ENCODE peak calls at places on chromosomes 4 and X, in ten cellular contexts. One of them, this sample, is unnamed.
A peak's percentile ranks its signal among the peaks of the same experiment; 100 is the strongest.

GRCh38 chrX:95675794-95676193 is 1008.8 kb upstream of the DIAPH2 start:
- DNase-seq in right atrium auricular region: no peak
- DNase-seq in stimulated activated CD8-positive, alpha-beta memory T cell treated with anti-CD3 and anti-CD28 coated beads, Interleukin-15, amount 100 ng/mL, for 4 hours: no peak
- DNase-seq in NCI-H2029 treated with DMSO at 0.1 percent for 48 hours: no peak
- DNase-seq in ecto neural progenitor cell: no peak
- DNase-seq in DMS153: no peak
- DNase-seq in EL: no peak
- DNase-seq in activated CD4-positive, alpha-beta T cell treated with anti-CD3 and anti-CD28 coated beads for 4 hours: no peak
- DNase-seq in iPS-NIHi11: no peak
- DNase-seq in omental fat pad: no peak
- DNase-seq in this sample: no peak

GRCh38 chrX:42955349-42955748 is 177.4 kb upstream of the PPP1R2C start:
- DNase-seq in right atrium auricular region: no peak
- DNase-seq in stimulated activated CD8-positive, alpha-beta memory T cell treated with anti-CD3 and anti-CD28 coated beads, Interleukin-15, amount 100 ng/mL, for 4 hours: no peak
- DNase-seq in NCI-H2029 treated with DMSO at 0.1 percent for 48 hours: no peak
- DNase-seq in ecto neural progenitor cell: no peak
- DNase-seq in DMS153: no peak
- DNase-seq in EL: no peak
- DNase-seq in activated CD4-positive, alpha-beta T cell treated with anti-CD3 and anti-CD28 coated beads for 4 hours: no peak
- DNase-seq in iPS-NIHi11: no peak
- DNase-seq in omental fat pad: no peak
- DNase-seq in this sample: no peak

GRCh38 chrX:10725071-10725470 is 104.7 kb upstream of the MID1 start:
- DNase-seq in right atrium auricular region: no peak
- DNase-seq in stimulated activated CD8-positive, alpha-beta memory T cell treated with anti-CD3 and anti-CD28 coated beads, Interleukin-15, amount 100 ng/mL, for 4 hours: no peak
- DNase-seq in NCI-H2029 treated with DMSO at 0.1 percent for 48 hours: no peak
- DNase-seq in ecto neural progenitor cell: no peak
- DNase-seq in DMS153: no peak
- DNase-seq in EL: no peak
- DNase-seq in activated CD4-positive, alpha-beta T cell treated with anti-CD3 and anti-CD28 coated beads for 4 hours: no peak
- DNase-seq in iPS-NIHi11: no peak
- DNase-seq in omental fat pad: no peak
- DNase-seq in this sample: no peak

GRCh38 chrX:68876731-68877130 is 47.9 kb downstream of the EFNB1 start:
- DNase-seq in right atrium auricular region: no peak
- DNase-seq in stimulated activated CD8-positive, alpha-beta memory T cell treated with anti-CD3 and anti-CD28 coated beads, Interleukin-15, amount 100 ng/mL, for 4 hours: no peak
- DNase-seq in NCI-H2029 treated with DMSO at 0.1 percent for 48 hours: no peak
- DNase-seq in ecto neural progenitor cell: no peak
- DNase-seq in DMS153: no peak
- DNase-seq in EL: no peak
- DNase-seq in activated CD4-positive, alpha-beta T cell treated with anti-CD3 and anti-CD28 coated beads for 4 hours: no peak
- DNase-seq in iPS-NIHi11: no peak
- DNase-seq in omental fat pad: no peak
- DNase-seq in this sample: no peak

GRCh38 chr4:36226430-36227227 is 17.7 kb downstream of the ARAP2 start:
- DNase-seq in right atrium auricular region: no peak
- DNase-seq in stimulated activated CD8-positive, alpha-beta memory T cell treated with anti-CD3 and anti-CD28 coated beads, Interleukin-15, amount 100 ng/mL, for 4 hours: no peak
- DNase-seq in NCI-H2029 treated with DMSO at 0.1 percent for 48 hours: no peak
- DNase-seq in ecto neural progenitor cell: no peak
- DNase-seq in DMS153: no peak
- DNase-seq in EL: no peak
- DNase-seq in activated CD4-positive, alpha-beta T cell treated with anti-CD3 and anti-CD28 coated beads for 4 hours: no peak
- DNase-seq in iPS-NIHi11: no peak
- DNase-seq in omental fat pad: no peak
- DNase-seq in this sample: no peak

GRCh38 chr4:88166608-88167007 is 8.2 kb upstream of the ABCG2 start:
- DNase-seq in right atrium auricular region: no peak
- DNase-seq in stimulated activated CD8-positive, alpha-beta memory T cell treated with anti-CD3 and anti-CD28 coated beads, Interleukin-15, amount 100 ng/mL, for 4 hours: no peak
- DNase-seq in NCI-H2029 treated with DMSO at 0.1 percent for 48 hours: no peak
- DNase-seq in ecto neural progenitor cell: no peak
- DNase-seq in DMS153: no peak
- DNase-seq in EL: no peak
- DNase-seq in activated CD4-positive, alpha-beta T cell treated with anti-CD3 and anti-CD28 coated beads for 4 hours: no peak
- DNase-seq in iPS-NIHi11: no peak
- DNase-seq in omental fat pad: no peak
- DNase-seq in this sample: no peak

GRCh38 chr4:119027815-119028214 is 107.8 kb upstream of the MYOZ2 start:
- DNase-seq in right atrium auricular region: no peak
- DNase-seq in stimulated activated CD8-positive, alpha-beta memory T cell treated with anti-CD3 and anti-CD28 coated beads, Interleukin-15, amount 100 ng/mL, for 4 hours: no peak
- DNase-seq in NCI-H2029 treated with DMSO at 0.1 percent for 48 hours: no peak
- DNase-seq in ecto neural progenitor cell: no peak
- DNase-seq in DMS153: no peak
- DNase-seq in EL: no peak
- DNase-seq in activated CD4-positive, alpha-beta T cell treated with anti-CD3 and anti-CD28 coated beads for 4 hours: no peak
- DNase-seq in iPS-NIHi11: no peak
- DNase-seq in omental fat pad: no peak
- DNase-seq in this sample: no peak

GRCh38 chr4:52982246-52982950 is 120.3 kb downstream of the RASL11B start:
- DNase-seq in right atrium auricular region: no peak
- DNase-seq in stimulated activated CD8-positive, alpha-beta memory T cell treated with anti-CD3 and anti-CD28 coated beads, Interleukin-15, amount 100 ng/mL, for 4 hours: no peak
- DNase-seq in NCI-H2029 treated with DMSO at 0.1 percent for 48 hours: peak; percentile 74
- DNase-seq in ecto neural progenitor cell: no peak
- DNase-seq in DMS153: peak; percentile 42
- DNase-seq in EL: peak; percentile 30
- DNase-seq in activated CD4-positive, alpha-beta T cell treated with anti-CD3 and anti-CD28 coated beads for 4 hours: no peak
- DNase-seq in iPS-NIHi11: peak; percentile 60
- DNase-seq in omental fat pad: no peak
- DNase-seq in this sample: no peak

GRCh38 chr4:133865606-133866327 is 335.8 kb downstream of the PABPC4L start:
- DNase-seq in right atrium auricular region: no peak
- DNase-seq in stimulated activated CD8-positive, alpha-beta memory T cell treated with anti-CD3 and anti-CD28 coated beads, Interleukin-15, amount 100 ng/mL, for 4 hours: no peak
- DNase-seq in NCI-H2029 treated with DMSO at 0.1 percent for 48 hours: no peak
- DNase-seq in ecto neural progenitor cell: no peak
- DNase-seq in DMS153: no peak
- DNase-seq in EL: peak; percentile 92
- DNase-seq in activated CD4-positive, alpha-beta T cell treated with anti-CD3 and anti-CD28 coated beads for 4 hours: no peak
- DNase-seq in iPS-NIHi11: peak; percentile 9
- DNase-seq in omental fat pad: no peak
- DNase-seq in this sample: no peak

GRCh38 chr4:112735474-112735951 is 98.6 kb downstream of the LARP7 start:
- DNase-seq in right atrium auricular region: no peak
- DNase-seq in stimulated activated CD8-positive, alpha-beta memory T cell treated with anti-CD3 and anti-CD28 coated beads, Interleukin-15, amount 100 ng/mL, for 4 hours: no peak
- DNase-seq in NCI-H2029 treated with DMSO at 0.1 percent for 48 hours: no peak
- DNase-seq in ecto neural progenitor cell: no peak
- DNase-seq in DMS153: no peak
- DNase-seq in EL: no peak
- DNase-seq in activated CD4-positive, alpha-beta T cell treated with anti-CD3 and anti-CD28 coated beads for 4 hours: no peak
- DNase-seq in iPS-NIHi11: no peak
- DNase-seq in omental fat pad: no peak
- DNase-seq in this sample: no peak

GRCh38 chrX:1213971-1214370 is 1.5 kb upstream of the CRLF2 start:
- DNase-seq in right atrium auricular region: no peak
- DNase-seq in stimulated activated CD8-positive, alpha-beta memory T cell treated with anti-CD3 and anti-CD28 coated beads, Interleukin-15, amount 100 ng/mL, for 4 hours: no peak
- DNase-seq in NCI-H2029 treated with DMSO at 0.1 percent for 48 hours: no peak
- DNase-seq in ecto neural progenitor cell: no peak
- DNase-seq in DMS153: no peak
- DNase-seq in EL: no peak
- DNase-seq in activated CD4-positive, alpha-beta T cell treated with anti-CD3 and anti-CD28 coated beads for 4 hours: no peak
- DNase-seq in iPS-NIHi11: no peak
- DNase-seq in omental fat pad: no peak
- DNase-seq in this sample: no peak

GRCh38 chr4:115279300-115279699 is 165.9 kb upstream of the NDST4 start:
- DNase-seq in right atrium auricular region: no peak
- DNase-seq in stimulated activated CD8-positive, alpha-beta memory T cell treated with anti-CD3 and anti-CD28 coated beads, Interleukin-15, amount 100 ng/mL, for 4 hours: no peak
- DNase-seq in NCI-H2029 treated with DMSO at 0.1 percent for 48 hours: no peak
- DNase-seq in ecto neural progenitor cell: no peak
- DNase-seq in DMS153: peak; percentile 30
- DNase-seq in EL: no peak
- DNase-seq in activated CD4-positive, alpha-beta T cell treated with anti-CD3 and anti-CD28 coated beads for 4 hours: no peak
- DNase-seq in iPS-NIHi11: no peak
- DNase-seq in omental fat pad: no peak
- DNase-seq in this sample: no peak

GRCh38 chrX:150525061-150525919 is 43.1 kb upstream of the MTM1 start:
- DNase-seq in right atrium auricular region: no peak
- DNase-seq in stimulated activated CD8-positive, alpha-beta memory T cell treated with anti-CD3 and anti-CD28 coated beads, Interleukin-15, amount 100 ng/mL, for 4 hours: no peak
- DNase-seq in NCI-H2029 treated with DMSO at 0.1 percent for 48 hours: no peak
- DNase-seq in ecto neural progenitor cell: no peak
- DNase-seq in DMS153: no peak
- DNase-seq in EL: no peak
- DNase-seq in activated CD4-positive, alpha-beta T cell treated with anti-CD3 and anti-CD28 coated beads for 4 hours: no peak
- DNase-seq in iPS-NIHi11: no peak
- DNase-seq in omental fat pad: no peak
- DNase-seq in this sample: no peak

GRCh38 chr4:168221298-168221697 is 97.3 kb downstream of the DDX60 start:
- DNase-seq in right atrium auricular region: no peak
- DNase-seq in stimulated activated CD8-positive, alpha-beta memory T cell treated with anti-CD3 and anti-CD28 coated beads, Interleukin-15, amount 100 ng/mL, for 4 hours: no peak
- DNase-seq in NCI-H2029 treated with DMSO at 0.1 percent for 48 hours: peak; percentile 56
- DNase-seq in ecto neural progenitor cell: no peak
- DNase-seq in DMS153: peak; percentile 72
- DNase-seq in EL: peak; percentile 83
- DNase-seq in activated CD4-positive, alpha-beta T cell treated with anti-CD3 and anti-CD28 coated beads for 4 hours: no peak
- DNase-seq in iPS-NIHi11: no peak
- DNase-seq in omental fat pad: no peak
- DNase-seq in this sample: no peak

GRCh38 chrX:67524950-67525691 is 18.7 kb upstream of the AR start:
- DNase-seq in right atrium auricular region: no peak
- DNase-seq in stimulated activated CD8-positive, alpha-beta memory T cell treated with anti-CD3 and anti-CD28 coated beads, Interleukin-15, amount 100 ng/mL, for 4 hours: no peak
- DNase-seq in NCI-H2029 treated with DMSO at 0.1 percent for 48 hours: no peak
- DNase-seq in ecto neural progenitor cell: no peak
- DNase-seq in DMS153: no peak
- DNase-seq in EL: no peak
- DNase-seq in activated CD4-positive, alpha-beta T cell treated with anti-CD3 and anti-CD28 coated beads for 4 hours: no peak
- DNase-seq in iPS-NIHi11: no peak
- DNase-seq in omental fat pad: no peak
- DNase-seq in this sample: no peak

GRCh38 chrX:10350991-10351390 is 194.2 kb downstream of the CLCN4 start:
- DNase-seq in right atrium auricular region: no peak
- DNase-seq in stimulated activated CD8-positive, alpha-beta memory T cell treated with anti-CD3 and anti-CD28 coated beads, Interleukin-15, amount 100 ng/mL, for 4 hours: no peak
- DNase-seq in NCI-H2029 treated with DMSO at 0.1 percent for 48 hours: no peak
- DNase-seq in ecto neural progenitor cell: no peak
- DNase-seq in DMS153: no peak
- DNase-seq in EL: peak; percentile 80
- DNase-seq in activated CD4-positive, alpha-beta T cell treated with anti-CD3 and anti-CD28 coated beads for 4 hours: no peak
- DNase-seq in iPS-NIHi11: no peak
- DNase-seq in omental fat pad: no peak
- DNase-seq in this sample: no peak

GRCh38 chr4:18934197-18934596 is 912.6 kb upstream of the LCORL start:
- DNase-seq in right atrium auricular region: no peak
- DNase-seq in stimulated activated CD8-positive, alpha-beta memory T cell treated with anti-CD3 and anti-CD28 coated beads, Interleukin-15, amount 100 ng/mL, for 4 hours: no peak
- DNase-seq in NCI-H2029 treated with DMSO at 0.1 percent for 48 hours: no peak
- DNase-seq in ecto neural progenitor cell: no peak
- DNase-seq in DMS153: no peak
- DNase-seq in EL: peak; percentile 41
- DNase-seq in activated CD4-positive, alpha-beta T cell treated with anti-CD3 and anti-CD28 coated beads for 4 hours: no peak
- DNase-seq in iPS-NIHi11: no peak
- DNase-seq in omental fat pad: no peak
- DNase-seq in this sample: no peak

GRCh38 chr4:114296126-114296525 is 302.5 kb upstream of the UGT8 start:
- DNase-seq in right atrium auricular region: no peak
- DNase-seq in stimulated activated CD8-positive, alpha-beta memory T cell treated with anti-CD3 and anti-CD28 coated beads, Interleukin-15, amount 100 ng/mL, for 4 hours: no peak
- DNase-seq in NCI-H2029 treated with DMSO at 0.1 percent for 48 hours: no peak
- DNase-seq in ecto neural progenitor cell: no peak
- DNase-seq in DMS153: no peak
- DNase-seq in EL: no peak
- DNase-seq in activated CD4-positive, alpha-beta T cell treated with anti-CD3 and anti-CD28 coated beads for 4 hours: no peak
- DNase-seq in iPS-NIHi11: no peak
- DNase-seq in omental fat pad: no peak
- DNase-seq in this sample: no peak

GRCh38 chrX:63958134-63958865 is 173.3 kb upstream of the ARHGEF9 start:
- DNase-seq in right atrium auricular region: no peak
- DNase-seq in stimulated activated CD8-positive, alpha-beta memory T cell treated with anti-CD3 and anti-CD28 coated beads, Interleukin-15, amount 100 ng/mL, for 4 hours: no peak
- DNase-seq in NCI-H2029 treated with DMSO at 0.1 percent for 48 hours: no peak
- DNase-seq in ecto neural progenitor cell: no peak
- DNase-seq in DMS153: no peak
- DNase-seq in EL: no peak
- DNase-seq in activated CD4-positive, alpha-beta T cell treated with anti-CD3 and anti-CD28 coated beads for 4 hours: no peak
- DNase-seq in iPS-NIHi11: no peak
- DNase-seq in omental fat pad: no peak
- DNase-seq in this sample: no peak

GRCh38 chr4:98474408-98474844 is 184.0 kb downstream of the TSPAN5 start:
- DNase-seq in right atrium auricular region: no peak
- DNase-seq in stimulated activated CD8-positive, alpha-beta memory T cell treated with anti-CD3 and anti-CD28 coated beads, Interleukin-15, amount 100 ng/mL, for 4 hours: no peak
- DNase-seq in NCI-H2029 treated with DMSO at 0.1 percent for 48 hours: no peak
- DNase-seq in ecto neural progenitor cell: no peak
- DNase-seq in DMS153: no peak
- DNase-seq in EL: peak; percentile 80
- DNase-seq in activated CD4-positive, alpha-beta T cell treated with anti-CD3 and anti-CD28 coated beads for 4 hours: no peak
- DNase-seq in iPS-NIHi11: no peak
- DNase-seq in omental fat pad: no peak
- DNase-seq in this sample: no peak

GRCh38 chr4:11769425-11769824 is 340.7 kb upstream of the HS3ST1 start:
- DNase-seq in right atrium auricular region: peak; percentile 64
- DNase-seq in stimulated activated CD8-positive, alpha-beta memory T cell treated with anti-CD3 and anti-CD28 coated beads, Interleukin-15, amount 100 ng/mL, for 4 hours: no peak
- DNase-seq in NCI-H2029 treated with DMSO at 0.1 percent for 48 hours: no peak
- DNase-seq in ecto neural progenitor cell: no peak
- DNase-seq in DMS153: no peak
- DNase-seq in EL: no peak
- DNase-seq in activated CD4-positive, alpha-beta T cell treated with anti-CD3 and anti-CD28 coated beads for 4 hours: no peak
- DNase-seq in iPS-NIHi11: no peak
- DNase-seq in omental fat pad: no peak
- DNase-seq in this sample: no peak

GRCh38 chr4:36242629-36243354 is 1.5 kb downstream of the ARAP2 start:
- DNase-seq in right atrium auricular region: no peak
- DNase-seq in stimulated activated CD8-positive, alpha-beta memory T cell treated with anti-CD3 and anti-CD28 coated beads, Interleukin-15, amount 100 ng/mL, for 4 hours: no peak
- DNase-seq in NCI-H2029 treated with DMSO at 0.1 percent for 48 hours: no peak
- DNase-seq in ecto neural progenitor cell: no peak
- DNase-seq in DMS153: no peak
- DNase-seq in EL: no peak
- DNase-seq in activated CD4-positive, alpha-beta T cell treated with anti-CD3 and anti-CD28 coated beads for 4 hours: no peak
- DNase-seq in iPS-NIHi11: no peak
- DNase-seq in omental fat pad: peak; percentile 41
- DNase-seq in this sample: no peak

GRCh38 chr4:39763714-39764572 is 66.0 kb downstream of the UBE2K start:
- DNase-seq in right atrium auricular region: no peak
- DNase-seq in stimulated activated CD8-positive, alpha-beta memory T cell treated with anti-CD3 and anti-CD28 coated beads, Interleukin-15, amount 100 ng/mL, for 4 hours: no peak
- DNase-seq in NCI-H2029 treated with DMSO at 0.1 percent for 48 hours: no peak
- DNase-seq in ecto neural progenitor cell: no peak
- DNase-seq in DMS153: no peak
- DNase-seq in EL: no peak
- DNase-seq in activated CD4-positive, alpha-beta T cell treated with anti-CD3 and anti-CD28 coated beads for 4 hours: no peak
- DNase-seq in iPS-NIHi11: no peak
- DNase-seq in omental fat pad: no peak
- DNase-seq in this sample: no peak

GRCh38 chr4:98794565-98795205 is 134.2 kb downstream of the EIF4E start:
- DNase-seq in right atrium auricular region: no peak
- DNase-seq in stimulated activated CD8-positive, alpha-beta memory T cell treated with anti-CD3 and anti-CD28 coated beads, Interleukin-15, amount 100 ng/mL, for 4 hours: no peak
- DNase-seq in NCI-H2029 treated with DMSO at 0.1 percent for 48 hours: no peak
- DNase-seq in ecto neural progenitor cell: no peak
- DNase-seq in DMS153: no peak
- DNase-seq in EL: peak; percentile 46
- DNase-seq in activated CD4-positive, alpha-beta T cell treated with anti-CD3 and anti-CD28 coated beads for 4 hours: peak; percentile 22
- DNase-seq in iPS-NIHi11: no peak
- DNase-seq in omental fat pad: no peak
- DNase-seq in this sample: peak; percentile 15

GRCh38 chrX:100512471-100512870 is 72.3 kb upstream of the TNMD start:
- DNase-seq in right atrium auricular region: no peak
- DNase-seq in stimulated activated CD8-positive, alpha-beta memory T cell treated with anti-CD3 and anti-CD28 coated beads, Interleukin-15, amount 100 ng/mL, for 4 hours: no peak
- DNase-seq in NCI-H2029 treated with DMSO at 0.1 percent for 48 hours: peak; percentile 3
- DNase-seq in ecto neural progenitor cell: no peak
- DNase-seq in DMS153: no peak
- DNase-seq in EL: peak; percentile 1
- DNase-seq in activated CD4-positive, alpha-beta T cell treated with anti-CD3 and anti-CD28 coated beads for 4 hours: no peak
- DNase-seq in iPS-NIHi11: peak; percentile 31
- DNase-seq in omental fat pad: no peak
- DNase-seq in this sample: no peak

GRCh38 chr4:146450524-146450923 is 71.2 kb downstream of the SLC10A7 start:
- DNase-seq in right atrium auricular region: no peak
- DNase-seq in stimulated activated CD8-positive, alpha-beta memory T cell treated with anti-CD3 and anti-CD28 coated beads, Interleukin-15, amount 100 ng/mL, for 4 hours: no peak
- DNase-seq in NCI-H2029 treated with DMSO at 0.1 percent for 48 hours: no peak
- DNase-seq in ecto neural progenitor cell: no peak
- DNase-seq in DMS153: no peak
- DNase-seq in EL: no peak
- DNase-seq in activated CD4-positive, alpha-beta T cell treated with anti-CD3 and anti-CD28 coated beads for 4 hours: no peak
- DNase-seq in iPS-NIHi11: no peak
- DNase-seq in omental fat pad: no peak
- DNase-seq in this sample: no peak

GRCh38 chrX:80430826-80431501 is 10.7 kb downstream of the TENT5D start:
- DNase-seq in right atrium auricular region: no peak
- DNase-seq in stimulated activated CD8-positive, alpha-beta memory T cell treated with anti-CD3 and anti-CD28 coated beads, Interleukin-15, amount 100 ng/mL, for 4 hours: no peak
- DNase-seq in NCI-H2029 treated with DMSO at 0.1 percent for 48 hours: no peak
- DNase-seq in ecto neural progenitor cell: no peak
- DNase-seq in DMS153: no peak
- DNase-seq in EL: no peak
- DNase-seq in activated CD4-positive, alpha-beta T cell treated with anti-CD3 and anti-CD28 coated beads for 4 hours: no peak
- DNase-seq in iPS-NIHi11: peak; percentile 3
- DNase-seq in omental fat pad: no peak
- DNase-seq in this sample: no peak

This sample was measured in T-helper 1 cell.